ENCODE peak calls at places on chromosome 19, in nine cellular contexts. F is NCI-H2107, G is osteoblast, S is NCI-H2081, Q is RPMI8226, T is mesothelial cell of epicardium, A is retina, Z is AG04450, W is NCI-H82. J is an unnamed sample.

GRCh38 chr19:9848060-9848459 is 12.9 kb downstream of the PIN1 start:
- DNase-seq in W (peak), Z (no peak), S (no peak), F (no peak), T (no peak), G (no peak), A (peak), Q (no peak), J (peak)

GRCh38 chr19:45978156-45978555 is 4.5 kb upstream of the NOVA2 start:
- DNase-seq in G (no peak), Q (no peak), S (no peak), T (no peak), F (no peak), A (no peak), Z (no peak), W (no peak), J (no peak)

GRCh38 chr19:6532244-6532999 is 1.6 kb downstream of the TNFSF9 start:
- DNase-seq in Q (peak), W (no peak), Z (no peak), T (no peak), A (no peak), F (no peak), G (peak), S (no peak), J (no peak)

GRCh38 chr19:45809643-45810159 is 5.4 kb downstream of the RSPH6A start:
- DNase-seq in Z (peak), Q (peak), F (peak), T (no peak), W (peak), S (peak), G (peak), A (no peak), J (no peak)

GRCh38 chr19:13195678-13196077 is 45.5 kb downstream of the IER2 start:
- DNase-seq in A (no peak), T (no peak), S (no peak), G (peak), Z (no peak), Q (peak), F (no peak), W (peak), J (peak)

GRCh38 chr19:29858621-29859020 is 46.8 kb downstream of the CCNE1 start:
- DNase-seq in W (no peak), S (no peak), F (no peak), A (no peak), Q (no peak), T (no peak), G (no peak), Z (no peak), J (no peak)

GRCh38 chr19:55080915-55081772 is 5.5 kb downstream of the EPS8L1 start:
- DNase-seq in G (peak), S (peak), A (peak), Z (no peak), T (no peak), Q (peak), W (peak), F (no peak), J (peak)

GRCh38 chr19:15072930-15073647 is 8.9 kb upstream of the OR1I1 start:
- DNase-seq in F (no peak), W (peak), Z (no peak), A (no peak), T (no peak), Q (no peak), G (peak), S (no peak), J (no peak)

GRCh38 chr19:13843104-13843921 is 33.6 kb upstream of the NANOS3 start:
- DNase-seq in Z (no peak), Q (no peak), A (no peak), W (peak), F (no peak), T (no peak), G (peak), S (no peak), J (no peak)

GRCh38 chr19:42293539-42293938 is 8.4 kb upstream of the PRR19 start:
- DNase-seq in G (no peak), W (no peak), F (no peak), Q (no peak), S (no peak), Z (no peak), T (no peak), A (no peak), J (no peak)

GRCh38 chr19:18392417-18392816 is 5.0 kb downstream of the LRRC25 start:
- DNase-seq in T (no peak), G (peak), A (no peak), S (no peak), W (no peak), Q (no peak), Z (no peak), F (no peak), J (no peak)

GRCh38 chr19:28694812-28695211 is 518.1 kb downstream of the UQCRFS1 start:
- DNase-seq in W (no peak), Z (no peak), S (no peak), Q (no peak), G (no peak), A (no peak), F (no peak), T (no peak), J (no peak)

GRCh38 chr19:4556574-4557185 is 2.8 kb downstream of the SEMA6B start:
- DNase-seq in Q (peak), W (peak), S (no peak), Z (no peak), A (no peak), G (peak), T (no peak), F (no peak), J (no peak)

GRCh38 chr19:44741258-44741731 is 7.2 kb upstream of the BCL3 start:
- DNase-seq in G (no peak), Q (no peak), S (no peak), Z (no peak), F (no peak), T (no peak), A (no peak), W (no peak), J (no peak)

J was measured in CD8-positive, alpha-beta memory T cell.